ENCODE peak calls at places on chromosomes 6 and 20, in nine cellular contexts. R, W, U, P, Y, E, Q, X and C are unnamed samples.

GRCh38 chr20:47318596-47319516 is 37.6 kb downstream of the ZMYND8 start:
- DNase-seq in U (no peak), Y (no peak), X (no peak), P (peak), R (no peak), E (peak), Q (peak), W (no peak), C (no peak)

GRCh38 chr20:59031326-59032022 is 661 bp downstream of the ATP5F1E start:
- DNase-seq in R (no peak), U (no peak), Q (no peak), X (no peak), W (no peak), E (no peak), Y (peak), P (no peak), C (no peak)

GRCh38 chr6:107361568-107362270 is 97.6 kb downstream of the PDSS2 start:
- DNase-seq in P (no peak), W (peak), Y (no peak), X (no peak), Q (peak), U (no peak), E (peak), R (no peak), C (no peak)

GRCh38 chr6:116695398-116695797 is 14.4 kb downstream of the KPNA5 start:
- DNase-seq in E (no peak), U (no peak), W (no peak), X (peak), R (no peak), Y (no peak), Q (no peak), P (no peak), C (no peak)

GRCh38 chr6:74731204-74731603 is 474.6 kb downstream of the COL12A1 start:
- DNase-seq in E (no peak), R (no peak), U (no peak), W (no peak), X (no peak), Q (peak), P (no peak), Y (no peak), C (no peak)

GRCh38 chr20:35007891-35008290 is 52.2 kb downstream of the MYH7B start:
- DNase-seq in R (no peak), E (no peak), W (no peak), X (no peak), Y (no peak), P (no peak), Q (no peak), U (no peak), C (no peak)

GRCh38 chr6:142322504-142323198 is 20.8 kb downstream of the ADGRG6 start:
- DNase-seq in P (no peak), W (no peak), U (no peak), Y (no peak), E (no peak), R (no peak), X (no peak), Q (no peak), C (no peak)

GRCh38 chr6:124917769-124918168 is 44.5 kb upstream of the RNF217 start:
- DNase-seq in E (no peak), X (no peak), W (no peak), P (no peak), U (no peak), Q (no peak), R (no peak), Y (no peak), C (no peak)

GRCh38 chr20:52454660-52455059 is 263.1 kb upstream of the ZFP64 start:
- DNase-seq in U (no peak), Y (no peak), X (no peak), E (no peak), W (no peak), P (no peak), Q (peak), R (no peak), C (no peak)

GRCh38 chr20:37994512-37994911 is 38.7 kb downstream of the TTI1 start:
- DNase-seq in P (no peak), E (no peak), R (no peak), U (no peak), X (no peak), Q (peak), W (no peak), Y (no peak), C (no peak)

GRCh38 chr6:157840261-157840660 is 17.2 kb downstream of the SNX9 start:
- DNase-seq in R (no peak), E (no peak), Y (no peak), W (no peak), U (no peak), Q (no peak), X (no peak), P (no peak), C (no peak)

GRCh38 chr6:22421187-22421586 is 124.4 kb upstream of the PRL start:
- DNase-seq in U (no peak), R (no peak), Y (no peak), Q (peak), E (no peak), X (no peak), P (no peak), W (peak), C (no peak)

GRCh38 chr6:50602191-50602810 is 111.0 kb upstream of the TFAP2D start:
- DNase-seq in U (no peak), W (peak), X (no peak), Y (peak), P (no peak), E (peak), Q (peak), R (no peak), C (no peak)

GRCh38 chr20:59074456-59074855 is 31.9 kb upstream of the PRELID3B start:
- DNase-seq in P (no peak), X (no peak), U (peak), Q (peak), R (no peak), E (no peak), Y (no peak), W (no peak), C (no peak)

GRCh38 chr20:2273634-2274302 is 22.0 kb upstream of the TGM3 start:
- DNase-seq in W (no peak), Q (no peak), U (no peak), P (no peak), Y (no peak), E (no peak), X (no peak), R (no peak), C (no peak)

GRCh38 chr6:134420638-134421181 is 102.8 kb upstream of the SGK1 start:
- DNase-seq in X (no peak), Q (peak), U (no peak), R (no peak), W (no peak), E (no peak), Y (no peak), P (no peak), C (no peak)

GRCh38 chr6:131924881-131925474 is 26.2 kb downstream of the CCN2 start:
- DNase-seq in Q (peak), Y (peak), R (no peak), W (peak), P (no peak), E (peak), U (no peak), X (no peak), C (peak)

GRCh38 chr6:6915813-6916547 is 191.8 kb upstream of the RREB1 start:
- DNase-seq in R (no peak), P (no peak), E (no peak), Y (no peak), W (no peak), X (no peak), U (no peak), Q (peak), C (peak)

GRCh38 chr20:33730946-33731692 is 677 bp upstream of the ZNF341 start:
- DNase-seq in P (no peak), W (no peak), Q (no peak), E (no peak), R (peak), X (no peak), U (no peak), Y (no peak), C (no peak)

GRCh38 chr20:461254-462198 is 807 bp downstream of the TBC1D20 start:
- DNase-seq in P (no peak), U (peak), Q (peak), Y (peak), E (peak), R (peak), X (peak), W (peak), C (peak)

GRCh38 chr6:3871939-3872338 is 22.8 kb downstream of the FAM50B start:
- DNase-seq in U (no peak), W (no peak), R (no peak), Q (no peak), X (no peak), P (no peak), E (no peak), Y (no peak), C (no peak)

GRCh38 chr6:87909849-87910248 is 137.8 kb upstream of the SPACA1 start:
- DNase-seq in Y (no peak), R (no peak), E (no peak), P (no peak), X (no peak), Q (peak), W (peak), U (peak), C (peak)